ENCODE peak calls at places on chromosomes 16 and 17, in seven cellular contexts. J is NCI-H82; Q is cardiac fibroblast; S is stimulated activated CD4-positive, alpha-beta T cell treated with anti-CD3 and anti-CD28 coated beads, Interleukin-1b, Interleukin-23, amount 100 ng/mL, for 1 hour; U is activated naive CD4-positive, alpha-beta T cell treated with anti-CD3 and anti-CD28 coated beads, Interleukin-2, amount 10 ng/mL, durations not matched to agents 7 days and 5 days; Y is fibroblast of lung; Z is fibroblast of the conjunctiva. O is an unnamed sample.

GRCh38 chr17:74204474-74204873 is 996 bp downstream of the RPL38 start:
- DNase-seq in J (no peak), Q (no peak), S (no peak), U (no peak), Y (no peak), Z (no peak), O (no peak)

GRCh38 chr17:39672522-39673334 is 4.5 kb downstream of the PNMT start:
- DNase-seq in J (no peak), Q (no peak), S (no peak), U (no peak), Y (no peak), Z (no peak), O (no peak)

GRCh38 chr17:39170051-39170450 is 4.1 kb upstream of the ARL5C start:
- DNase-seq in J (peak; percentile 15), Q (no peak), S (no peak), U (no peak), Y (no peak), Z (no peak), O (no peak)

GRCh38 chr16:28499854-28500253 is 5.4 kb downstream of the APOBR start:
- DNase-seq in J (no peak), Q (no peak), S (no peak), U (no peak), Y (no peak), Z (no peak), O (no peak)

GRCh38 chr17:68849673-68850260 is 105.4 kb downstream of the ABCA8 start:
- DNase-seq in J (peak; percentile 38), Q (no peak), S (no peak), U (no peak), Y (peak; percentile 5), Z (no peak), O (no peak)

GRCh38 chr17:18187226-18187625 is 3.6 kb downstream of the ALKBH5 start:
- DNase-seq in J (no peak), Q (peak; percentile 19), S (no peak), U (no peak), Y (no peak), Z (no peak), O (peak; percentile 14)

GRCh38 chr17:45405250-45406086 is 27.2 kb downstream of the ARHGAP27 start:
- DNase-seq in J (peak; percentile 81), Q (no peak), S (no peak), U (peak; percentile 36), Y (no peak), Z (no peak), O (no peak)

GRCh38 chr17:34598161-34598776 is 18.9 kb downstream of the TMEM132E start:
- DNase-seq in J (peak; percentile 96), Q (no peak), S (no peak), U (no peak), Y (no peak), Z (no peak), O (no peak)